ENCODE peak calls at places on chromosomes 6 and 20, in ten cellular contexts. D, X, N, A, W, J, Z, M, B and G are unnamed samples. For H3K27me3, the result is how much of the 10 kb centered on the place peaks cover.

GRCh38 chr6:106642476-106642875 is 13.1 kb downstream of the QRSL1 start:
- DNase-seq in D (no peak), X (no peak), N (no peak), A (no peak), W (no peak), J (no peak), Z (no peak), M (no peak), B (no peak), G (no peak)

GRCh38 chr6:6924708-6925107 is 183.1 kb upstream of the RREB1 start:
- DNase-seq in D (no peak), X (no peak), N (no peak), A (no peak), W (no peak), J (no peak), Z (no peak), M (no peak), B (no peak), G (no peak)

GRCh38 chr6:25012657-25013056 is 76.9 kb upstream of the RIPOR2 start:
- DNase-seq in D (no peak), X (no peak), N (no peak), A (no peak), W (no peak), J (no peak), Z (no peak), M (no peak), B (no peak), G (no peak)

GRCh38 chr20:32206383-32207210 is 946 bp downstream of the PLAGL2 start:
- DNase-seq in D (peak), X (no peak), N (no peak), A (no peak), W (no peak), J (peak), Z (no peak), M (no peak), B (no peak), G (no peak)

GRCh38 chr6:159979136-159979874 is 10.4 kb downstream of the IGF2R start:
- DNase-seq in D (no peak), X (no peak), N (peak), A (peak), W (no peak), J (peak), Z (peak), M (peak), B (no peak), G (no peak)

GRCh38 chr20:50292324-50293243 is 102.0 kb downstream of the CEBPB start:
- DNase-seq in D (no peak), X (no peak), N (peak), A (peak), W (peak), J (peak), Z (no peak), M (peak), B (peak), G (peak)

GRCh38 chr6:30325150-30325872 is 1.4 kb upstream of the TRIM39 start:
- DNase-seq in D (peak), X (no peak), N (peak), A (peak), W (no peak), J (peak), Z (peak), M (no peak), B (no peak), G (peak)

GRCh38 chr6:150640556-150641206 is 41.0 kb downstream of the PLEKHG1 start:
- DNase-seq in D (no peak), X (no peak), N (no peak), A (no peak), W (no peak), J (peak), Z (no peak), M (no peak), B (no peak), G (no peak)

GRCh38 chr20:2652724-2653510 is 485 bp downstream of the NOP56 start:
- DNase-seq in D (peak), X (no peak), N (peak), A (peak), W (no peak), J (no peak), Z (no peak), M (peak), B (no peak), G (no peak)

GRCh38 chr6:119347466-119348307 is 1.9 kb downstream of the MAN1A1 start:
- DNase-seq in D (no peak), X (no peak), N (peak), A (peak), W (no peak), J (peak), Z (no peak), M (peak), B (no peak), G (peak)

GRCh38 chr20:18734525-18735189 is 78.9 kb upstream of the SCP2D1 start:
- DNase-seq in D (no peak), X (no peak), N (no peak), A (no peak), W (no peak), J (no peak), Z (no peak), M (no peak), B (no peak), G (no peak)

GRCh38 chr20:14986026-14986655 is 648.7 kb upstream of the FLRT3 start:
- DNase-seq in D (no peak), X (no peak), N (peak), A (peak), W (no peak), J (no peak), Z (no peak), M (no peak), B (no peak), G (no peak)

GRCh38 chr6:33987531-33988021 is 158.3 kb downstream of the GRM4 start:
- DNase-seq in D (no peak), X (peak), N (no peak), A (peak), W (no peak), J (peak), Z (no peak), M (peak), B (no peak), G (no peak)
- TF ChIP-seq EP300 in D (no peak), X (no peak), N (no peak), A (no peak), W (no peak), J (no peak), Z (no peak), M (no peak), B (no peak), G (no peak)

GRCh38 chr6:152697634-152698033 is at the start of gene MYCT1:
- DNase-seq in D (no peak), X (no peak), N (no peak), A (no peak), W (no peak), J (no peak), Z (no peak), M (no peak), B (no peak), G (no peak)
- TF ChIP-seq POLR2AphosphoS5 in D (no peak), X (no peak), N (no peak), A (no peak), W (no peak), J (no peak), Z (no peak), M (no peak), B (no peak), G (peak)

DNA sequence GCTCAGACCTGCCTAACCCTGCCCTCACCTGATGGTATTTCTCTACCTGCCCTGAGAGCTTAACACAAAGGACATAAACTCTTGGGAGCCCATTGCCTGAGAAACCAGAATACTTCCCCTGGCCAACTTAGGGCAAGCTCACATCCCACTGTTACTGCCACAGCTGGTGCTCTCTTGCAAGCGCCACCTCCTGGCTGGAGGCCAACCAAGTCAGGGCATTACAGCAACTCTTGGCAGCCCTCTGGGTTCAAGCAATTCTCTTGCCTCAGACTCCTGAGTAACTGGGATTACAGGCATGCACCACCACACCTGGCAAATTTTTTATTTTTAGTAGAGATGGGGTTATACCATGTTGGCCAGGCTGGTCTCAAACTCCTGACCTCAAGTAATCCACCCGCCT is 70.1 kb downstream of the HECA start:
- DNase-seq in D (no peak), X (no peak), N (no peak), A (no peak), W (no peak), J (no peak), Z (no peak), M (no peak), B (no peak), G (no peak)
- H3K27me3 ChIP-seq in D (under half), X (under half), N (under half), A (under half), W (under half), J (under half), Z (under half), M (under half), B (under half), G (under half)

DNA sequence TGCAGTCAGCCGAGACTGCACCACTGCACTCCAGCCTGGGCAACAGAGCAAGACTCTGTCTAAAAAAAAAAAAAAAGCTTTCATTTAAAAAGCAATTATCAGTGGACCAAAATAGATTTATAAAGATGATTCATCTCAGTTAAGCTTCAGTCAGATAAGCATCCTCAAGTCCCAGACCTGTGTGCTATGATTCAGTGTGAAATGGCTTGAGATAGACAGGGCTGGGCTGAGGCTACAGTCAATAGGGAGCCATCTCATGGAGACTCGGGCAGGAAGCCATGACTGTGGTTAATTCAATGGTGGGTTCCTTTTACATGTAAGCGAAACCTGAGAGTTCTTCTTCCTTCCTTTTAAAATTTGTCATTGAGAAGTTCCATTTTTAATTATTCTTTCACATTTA is 276.0 kb downstream of the TFAP2A start:
- DNase-seq in D (no peak), X (no peak), N (no peak), A (no peak), W (no peak), J (peak), Z (no peak), M (no peak), B (no peak), G (no peak)
- TF ChIP-seq EP300 in D (no peak), X (no peak), N (no peak), A (no peak), W (no peak), J (no peak), Z (no peak), M (no peak), B (no peak), G (no peak)

DNA sequence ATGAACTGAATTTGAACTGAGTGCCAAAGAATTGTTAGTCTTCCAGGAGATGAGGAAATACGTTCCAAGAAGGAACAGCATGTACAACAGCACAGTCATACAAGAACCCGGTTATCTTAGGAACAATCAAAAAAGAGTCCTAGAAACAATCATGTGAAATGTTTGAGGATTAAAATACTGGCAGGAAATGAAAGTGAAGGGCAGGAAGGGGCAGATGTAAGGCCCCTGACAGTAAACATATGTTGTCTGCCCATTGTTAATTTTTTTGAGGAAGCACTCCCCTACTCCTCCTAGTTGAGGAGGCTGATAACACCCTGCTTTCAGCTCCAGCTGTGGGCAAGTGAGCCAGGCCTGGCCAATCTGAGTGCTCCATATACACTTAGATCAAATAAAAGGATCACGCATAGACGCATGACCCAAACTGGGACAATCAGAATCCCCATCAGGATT is 220.9 kb downstream of the HACE1 start:
- DNase-seq in D (no peak), X (no peak), N (no peak), A (no peak), W (no peak), J (no peak), Z (no peak), M (no peak), B (no peak), G (no peak)
- TF ChIP-seq POLR2AphosphoS5 in D (no peak), X (no peak), N (no peak), A (peak), W (peak), J (no peak), Z (no peak), M (no peak), B (peak), G (peak)

GRCh38 chr20:37914367-37914671 is 11.4 kb downstream of the VSTM2L start:
- DNase-seq in D (no peak), X (no peak), N (no peak), A (no peak), W (no peak), J (no peak), Z (no peak), M (no peak), B (no peak), G (no peak)
- H3K27me3 ChIP-seq in D (under half), X (under half), N (half or more), A (half or more), W (under half), J (half or more), Z (under half), M (half or more), B (under half), G (half or more)

DNA sequence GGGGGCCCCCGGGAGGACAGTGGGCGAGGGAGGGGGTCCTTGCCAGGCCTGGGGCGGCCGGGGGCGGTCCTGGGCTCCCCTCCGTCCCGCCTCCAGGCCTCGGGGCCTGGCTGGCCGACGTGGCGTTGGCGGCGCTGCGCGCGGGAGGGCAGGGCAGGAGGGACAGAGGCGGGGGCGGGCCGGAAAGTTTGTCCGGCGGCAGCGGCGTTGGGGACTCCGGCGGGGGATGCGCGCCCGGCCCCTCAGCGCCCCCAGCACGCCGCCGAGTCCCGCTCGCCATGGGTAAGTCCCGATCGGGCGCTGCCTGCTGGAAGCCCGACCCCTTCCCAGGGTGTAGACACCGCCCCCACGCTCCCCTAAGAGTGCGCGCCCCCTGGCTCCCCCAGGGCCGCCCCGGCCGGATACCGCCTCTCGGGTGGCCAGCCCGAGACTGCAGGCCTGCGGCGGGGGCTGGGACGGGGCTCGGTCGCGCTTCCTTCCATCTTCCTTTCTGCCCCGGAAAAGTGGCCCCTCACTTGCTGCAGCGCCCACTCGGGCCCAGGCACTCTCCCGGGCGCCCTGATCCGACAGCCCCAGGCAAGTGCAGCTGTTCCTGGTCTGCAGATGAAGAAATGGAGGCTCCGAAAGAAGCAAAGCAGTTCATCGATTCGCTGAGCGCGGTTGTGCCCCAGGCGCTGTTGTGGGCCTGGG is at the start of gene SLC2A10:
- DNase-seq in D (peak), X (peak), N (peak), A (peak), W (no peak), J (peak), Z (no peak), M (peak), B (peak), G (peak)
- TF ChIP-seq EP300 in D (no peak), X (no peak), N (no peak), A (no peak), W (no peak), J (no peak), Z (no peak), M (no peak), B (no peak), G (no peak)

GRCh38 chr6:158801655-158802294 is 17.4 kb downstream of the EZR start:
- DNase-seq in D (no peak), X (no peak), N (no peak), A (peak), W (no peak), J (no peak), Z (no peak), M (no peak), B (no peak), G (no peak)

GRCh38 chr6:158798311-158798710 is 20.9 kb downstream of the EZR start:
- DNase-seq in D (no peak), X (no peak), N (no peak), A (peak), W (no peak), J (no peak), Z (no peak), M (no peak), B (no peak), G (no peak)

GRCh38 chr6:158796353-158796752 is 22.8 kb downstream of the EZR start:
- DNase-seq in D (no peak), X (no peak), N (no peak), A (no peak), W (no peak), J (no peak), Z (no peak), M (no peak), B (peak), G (no peak)

GRCh38 chr6:158797331-158798202 is 21.6 kb downstream of the EZR start:
- DNase-seq in D (no peak), X (no peak), N (no peak), A (no peak), W (no peak), J (no peak), Z (no peak), M (no peak), B (no peak), G (no peak)

GRCh38 chr6:158799051-158799792 is 19.9 kb downstream of the EZR start:
- DNase-seq in D (peak), X (no peak), N (peak), A (peak), W (no peak), J (no peak), Z (no peak), M (no peak), B (no peak), G (no peak)
- TF ChIP-seq POLR2AphosphoS5 in D (peak), X (no peak), N (no peak), A (no peak), W (no peak), J (no peak), Z (no peak), M (no peak), B (no peak), G (no peak)

GRCh38 chr6:93418113-93418447 is 1.3 kb downstream of the EPHA7 start:
- DNase-seq in D (no peak), X (no peak), N (no peak), A (no peak), W (no peak), J (no peak), Z (no peak), M (no peak), B (no peak), G (no peak)

GRCh38 chr6:93417421-93417996 is 1.9 kb downstream of the EPHA7 start:
- DNase-seq in D (peak), X (no peak), N (no peak), A (no peak), W (no peak), J (no peak), Z (no peak), M (no peak), B (peak), G (peak)

GRCh38 chr6:93420163-93420806 is 926 bp upstream of the EPHA7 start:
- DNase-seq in D (no peak), X (no peak), N (no peak), A (no peak), W (no peak), J (no peak), Z (no peak), M (no peak), B (no peak), G (no peak)

GRCh38 chr6:93419304-93420162 is at the start of gene EPHA7:
- DNase-seq in D (peak), X (peak), N (no peak), A (peak), W (peak), J (peak), Z (no peak), M (peak), B (peak), G (peak)

DNA sequence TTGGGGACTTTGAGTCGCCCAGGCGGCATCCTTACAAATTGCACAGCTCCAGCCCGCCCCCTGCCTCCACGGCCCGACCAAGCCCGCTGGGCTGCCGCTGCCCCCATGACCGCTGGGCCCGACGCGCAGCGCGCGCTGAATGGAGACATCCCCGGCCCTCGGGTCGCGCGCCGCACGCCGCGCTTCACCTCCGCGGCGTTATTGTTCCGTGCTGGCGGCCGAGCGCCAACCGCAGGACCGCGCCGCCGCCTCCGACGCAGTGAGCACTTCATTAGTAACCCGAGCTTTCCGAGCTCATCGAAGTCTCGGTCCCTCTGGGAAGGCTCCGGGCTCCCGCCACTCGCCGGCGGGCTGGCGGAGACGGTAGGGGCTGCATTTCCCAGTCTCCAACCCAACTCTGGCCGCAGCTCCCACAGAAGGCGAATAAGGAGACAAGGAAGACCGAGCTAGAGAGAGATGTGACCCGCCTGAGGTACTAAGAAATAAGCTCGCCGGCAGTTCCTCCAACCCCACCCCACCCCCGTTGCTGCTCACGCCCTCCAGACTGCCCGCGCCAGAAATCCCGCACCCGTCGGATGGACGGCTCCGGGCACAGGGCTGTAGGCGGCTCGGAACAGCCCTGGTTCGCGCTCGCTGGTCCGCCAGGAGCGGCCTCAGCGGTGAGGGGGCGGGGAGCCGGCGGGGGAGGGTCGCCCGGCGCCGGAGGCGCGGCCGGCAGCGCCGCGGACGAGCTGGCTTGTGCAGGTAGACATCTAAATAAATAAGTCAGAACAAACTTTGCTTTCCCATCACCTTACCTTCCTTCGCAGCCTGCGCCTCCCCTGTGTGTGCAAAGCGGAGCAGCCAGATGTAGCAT is 683 bp downstream of the EPHA7 start:
- DNase-seq in D (peak), X (peak), N (no peak), A (peak), W (no peak), J (no peak), Z (no peak), M (peak), B (peak), G (peak)
- H3K27me3 ChIP-seq in D (under half), X (under half), N (under half), A (half or more), W (under half), J (under half), Z (under half), M (half or more), B (under half), G (under half)